ENCODE peak calls at places on chromosomes 6 and 20, in nine cellular contexts. F is GM13977; M is caudate nucleus; Y is cardiac fibroblast; H is activated T-helper 1 cell treated with anti-CD3 and anti-CD28 coated beads, Interleukin-12 subunit alpha, Interleukin-12 subunit beta, Interleukin-2, Interleukin-4 antibody, amounts not matched to agents 30 ng/mL and 10 ng/mL and 1 ng/mL, durations not matched to agents 14 hours and 24 hours and 36 hours; U is activated T-cell treated with anti-CD3 and anti-CD28 coated beads, Interleukin-2, amount 50 U/mL, for 72 hours; T is SW 1271; Q is left ventricle myocardium inferior; A is NCI-H1105. I is an unnamed sample.

GRCh38 chr6:8402546-8402945 is 32.8 kb downstream of the SLC35B3 start:
- DNase-seq in F (no peak), U (no peak), M (no peak), A (no peak), Q (no peak), T (no peak), H (no peak), Y (no peak), I (no peak)

GRCh38 chr20:38316341-38316740 is 12.4 kb downstream of the BPI start:
- DNase-seq in F (no peak), Y (no peak), H (no peak), T (no peak), U (no peak), Q (no peak), M (no peak), A (no peak), I (no peak)

GRCh38 chr20:63411151-63411897 is 50.2 kb upstream of the CHRNA4 start:
- DNase-seq in U (no peak), A (no peak), M (no peak), T (no peak), H (no peak), Y (no peak), Q (no peak), F (no peak), I (no peak)

GRCh38 chr6:161091972-161092701 is 100.6 kb downstream of the MAP3K4 start:
- DNase-seq in T (no peak), F (no peak), U (no peak), A (no peak), H (no peak), M (no peak), Y (peak), Q (no peak), I (no peak)

GRCh38 chr6:52227495-52227894 is 16.8 kb downstream of the IL17F start:
- DNase-seq in Y (no peak), Q (no peak), T (no peak), F (peak), U (peak), M (no peak), A (no peak), H (peak), I (no peak)

GRCh38 chr6:106146852-106147351 is 60.8 kb downstream of the PRDM1 start:
- DNase-seq in F (peak), U (no peak), M (no peak), A (no peak), H (no peak), T (no peak), Y (peak), Q (no peak), I (no peak)

GRCh38 chr6:12348530-12349511 is 58.7 kb downstream of the EDN1 start:
- DNase-seq in A (no peak), T (peak), F (no peak), Q (no peak), M (no peak), U (no peak), Y (peak), H (no peak), I (no peak)

GRCh38 chr6:168584251-168584650 is 143.3 kb downstream of the SMOC2 start:
- DNase-seq in A (no peak), T (no peak), M (no peak), Y (no peak), F (no peak), H (no peak), Q (no peak), U (no peak), I (no peak)

GRCh38 chr6:39170860-39171259 is 55.9 kb upstream of the SAYSD1 start:
- DNase-seq in T (no peak), U (no peak), A (no peak), F (no peak), Y (no peak), M (no peak), H (no peak), Q (no peak), I (no peak)

GRCh38 chr20:461254-462198 is 807 bp downstream of the TBC1D20 start:
- DNase-seq in T (peak), H (peak), Y (peak), F (peak), Q (peak), M (no peak), A (peak), U (peak), I (peak)

GRCh38 chr6:34657307-34657978 is 39.1 kb downstream of the ILRUN start:
- DNase-seq in U (no peak), M (no peak), Y (peak), T (peak), Q (no peak), H (no peak), A (peak), F (no peak), I (no peak)

GRCh38 chr6:6815732-6816131 is 227.2 kb downstream of the LY86 start:
- DNase-seq in U (no peak), Q (no peak), F (no peak), M (no peak), T (no peak), A (no peak), H (no peak), Y (no peak), I (no peak)

GRCh38 chr6:16806363-16806762 is 45.1 kb upstream of the ATXN1 start:
- DNase-seq in T (no peak), F (no peak), Q (no peak), H (no peak), M (no peak), Y (no peak), A (no peak), U (no peak), I (no peak)

GRCh38 chr6:153056308-153056707 is 53.8 kb upstream of the MTRF1L start:
- DNase-seq in T (no peak), A (no peak), F (no peak), H (no peak), U (no peak), Q (no peak), M (no peak), Y (no peak), I (no peak)

GRCh38 chr6:16249971-16250370 is 11.6 kb downstream of the GMPR start:
- DNase-seq in F (no peak), H (no peak), Y (no peak), U (no peak), M (no peak), Q (no peak), T (no peak), A (peak), I (no peak)

GRCh38 chr20:59634435-59635005 is 30.2 kb downstream of the PHACTR3 start:
- DNase-seq in T (no peak), H (no peak), U (no peak), A (no peak), Q (no peak), M (no peak), Y (no peak), F (no peak), I (no peak)

GRCh38 chr6:117399924-117400323 is 25.8 kb downstream of the ROS1 start:
- DNase-seq in F (no peak), H (no peak), U (no peak), M (no peak), Y (peak), A (no peak), T (peak), Q (no peak), I (no peak)